ENCODE peak calls at places on chromosomes 4 and X, in six cellular contexts. One of them, this sample, is unnamed.

GRCh38 chr4:39043697-39044363 is 11.6 kb upstream of the TMEM156 start:
- DNase-seq in activated T-helper 1 cell treated with anti-CD3 and anti-CD28 coated beads, Interleukin-2, amount 50 U/mL, for 16 hours: no peak
- DNase-seq in right cardiac atrium: no peak
- DNase-seq in NCI-H1694: no peak
- DNase-seq in RPMI7951: peak
- DNase-seq in epithelial cell of esophagus: peak
- DNase-seq in this sample: no peak

GRCh38 chr4:24793219-24794005 is 2.0 kb upstream of the SOD3 start:
- DNase-seq in activated T-helper 1 cell treated with anti-CD3 and anti-CD28 coated beads, Interleukin-2, amount 50 U/mL, for 16 hours: no peak
- DNase-seq in right cardiac atrium: no peak
- DNase-seq in NCI-H1694: no peak
- DNase-seq in RPMI7951: peak
- DNase-seq in epithelial cell of esophagus: peak
- DNase-seq in this sample: no peak

GRCh38 chrX:10900585-10901289 is 210.4 kb upstream of the HCCS start:
- DNase-seq in activated T-helper 1 cell treated with anti-CD3 and anti-CD28 coated beads, Interleukin-2, amount 50 U/mL, for 16 hours: no peak
- DNase-seq in right cardiac atrium: no peak
- DNase-seq in NCI-H1694: no peak
- DNase-seq in RPMI7951: peak
- DNase-seq in epithelial cell of esophagus: peak
- DNase-seq in this sample: no peak

GRCh38 chr4:81690871-81691270 is 219.2 kb upstream of the RASGEF1B start:
- DNase-seq in activated T-helper 1 cell treated with anti-CD3 and anti-CD28 coated beads, Interleukin-2, amount 50 U/mL, for 16 hours: no peak
- DNase-seq in right cardiac atrium: no peak
- DNase-seq in NCI-H1694: no peak
- DNase-seq in RPMI7951: no peak
- DNase-seq in epithelial cell of esophagus: no peak
- DNase-seq in this sample: no peak

GRCh38 chr4:69957209-69957608 is 8.3 kb downstream of the CSN2 start:
- DNase-seq in activated T-helper 1 cell treated with anti-CD3 and anti-CD28 coated beads, Interleukin-2, amount 50 U/mL, for 16 hours: no peak
- DNase-seq in right cardiac atrium: no peak
- DNase-seq in NCI-H1694: no peak
- DNase-seq in RPMI7951: no peak
- DNase-seq in epithelial cell of esophagus: peak
- DNase-seq in this sample: no peak

GRCh38 chr4:21593268-21594002 is 355.1 kb downstream of the KCNIP4 start:
- DNase-seq in activated T-helper 1 cell treated with anti-CD3 and anti-CD28 coated beads, Interleukin-2, amount 50 U/mL, for 16 hours: no peak
- DNase-seq in right cardiac atrium: no peak
- DNase-seq in NCI-H1694: peak
- DNase-seq in RPMI7951: peak
- DNase-seq in epithelial cell of esophagus: no peak
- DNase-seq in this sample: no peak

GRCh38 chrX:31070057-31070468 is 1.8 kb downstream of the FTHL17 start:
- DNase-seq in activated T-helper 1 cell treated with anti-CD3 and anti-CD28 coated beads, Interleukin-2, amount 50 U/mL, for 16 hours: no peak
- DNase-seq in right cardiac atrium: no peak
- DNase-seq in NCI-H1694: no peak
- DNase-seq in RPMI7951: no peak
- DNase-seq in epithelial cell of esophagus: peak
- DNase-seq in this sample: no peak

GRCh38 chr4:149321438-149321837 is 494.2 kb downstream of the IQCM start:
- DNase-seq in activated T-helper 1 cell treated with anti-CD3 and anti-CD28 coated beads, Interleukin-2, amount 50 U/mL, for 16 hours: no peak
- DNase-seq in right cardiac atrium: no peak
- DNase-seq in NCI-H1694: no peak
- DNase-seq in RPMI7951: no peak
- DNase-seq in epithelial cell of esophagus: no peak
- DNase-seq in this sample: no peak

This sample was measured in ovary.